ENCODE peak calls at places on chromosomes 4 and X, in eight cellular contexts. A is AG20443, N is neural crest cell, B is H7, W is left lobe of liver, X is pancreas, K is ACHN, O is caudate nucleus. H is an unnamed sample.
A peak's percentile ranks its signal among the peaks of the same experiment; 100 is the strongest.

GRCh38 chr4:29539226-29539625 is 1180.9 kb upstream of the PCDH7 start:
- DNase-seq in X (no peak), B (no peak), N (no peak), W (no peak), K (no peak), O (no peak), A (no peak), H (no peak)

GRCh38 chr4:147879676-147880075 is 147.8 kb downstream of the ARHGAP10 start:
- DNase-seq in A (no peak), X (no peak), B (no peak), N (no peak), O (no peak), K (no peak), W (no peak), H (no peak)

GRCh38 chrX:107442914-107443527 is 6.4 kb upstream of the FRMPD3 start:
- DNase-seq in N (no peak), O (no peak), A (no peak), K (no peak), W (no peak), B (peak; percentile 33), X (no peak), H (no peak)

GRCh38 chrX:40773809-40774208 is 38.5 kb upstream of the MED14 start:
- DNase-seq in O (no peak), N (no peak), W (no peak), A (peak; percentile 33), K (peak; percentile 4), X (no peak), B (no peak), H (no peak)

GRCh38 chrX:105973387-105973739 is 65.2 kb downstream of the SERPINA7 start:
- DNase-seq in K (no peak), B (no peak), W (no peak), N (no peak), O (no peak), X (no peak), A (no peak), H (peak; percentile 0)

GRCh38 chrX:141982296-141982695 is 78.6 kb downstream of the MAGEC1 start:
- DNase-seq in N (no peak), K (no peak), X (no peak), A (no peak), W (no peak), O (no peak), B (no peak), H (no peak)

GRCh38 chr4:87033902-87034301 is 99.1 kb downstream of the AFF1 start:
- DNase-seq in O (no peak), B (peak; percentile 48), A (no peak), W (no peak), X (no peak), N (no peak), K (peak; percentile 16), H (peak; percentile 67)

GRCh38 chr4:8030121-8030781 is 90.6 kb upstream of the AFAP1 start:
- DNase-seq in O (no peak), A (no peak), W (no peak), K (no peak), N (no peak), X (no peak), B (no peak), H (no peak)

GRCh38 chr4:40317921-40318658 is 17.0 kb upstream of the CHRNA9 start:
- DNase-seq in W (no peak), N (no peak), K (no peak), X (no peak), A (no peak), B (no peak), O (no peak), H (no peak)

GRCh38 chrX:134026732-134027311 is 41.4 kb upstream of the GPC3 start:
- DNase-seq in W (peak; percentile 45), K (peak; percentile 16), O (no peak), B (peak; percentile 48), N (peak; percentile 68), A (peak; percentile 20), X (peak; percentile 47), H (peak; percentile 87)